ENCODE peak calls at places on chromosomes 16 and 17, in eight cellular contexts. D, V, R, K, H, T, B and P are unnamed samples.

GRCh38 chr17:37131670-37132620 is 183.2 kb downstream of the AATF start:
- DNase-seq in D (no peak), V (no peak), R (no peak), K (no peak), H (no peak), T (no peak), B (no peak), P (no peak)

GRCh38 chr16:69412287-69412686 is 12.1 kb upstream of the CYB5B start:
- DNase-seq in D (peak), V (no peak), R (no peak), K (no peak), H (no peak), T (no peak), B (no peak), P (no peak)

GRCh38 chr16:23013484-23013883 is 135.8 kb downstream of the USP31 start:
- DNase-seq in D (peak), V (peak), R (peak), K (no peak), H (peak), T (no peak), B (no peak), P (no peak)

GRCh38 chr17:27546624-27547300 is 84.2 kb upstream of the LGALS9 start:
- DNase-seq in D (peak), V (no peak), R (no peak), K (no peak), H (no peak), T (no peak), B (no peak), P (peak)

GRCh38 chr17:49822829-49823228 is 25.0 kb downstream of the TAC4 start:
- DNase-seq in D (no peak), V (no peak), R (no peak), K (no peak), H (no peak), T (no peak), B (no peak), P (no peak)

GRCh38 chr17:40727447-40728231 is 24.1 kb upstream of the KRT24 start:
- DNase-seq in D (peak), V (no peak), R (no peak), K (no peak), H (no peak), T (no peak), B (peak), P (peak)

GRCh38 chr17:4436846-4437245 is 3.1 kb downstream of the SPNS3 start:
- DNase-seq in D (no peak), V (no peak), R (peak), K (no peak), H (no peak), T (no peak), B (no peak), P (no peak)

GRCh38 chr16:62014534-62014933 is 21.7 kb downstream of the CDH8 start:
- DNase-seq in D (no peak), V (no peak), R (no peak), K (no peak), H (no peak), T (no peak), B (no peak), P (no peak)

GRCh38 chr16:81548901-81549546 is 104.4 kb downstream of the CMIP start:
- DNase-seq in D (no peak), V (no peak), R (peak), K (no peak), H (no peak), T (no peak), B (no peak), P (no peak)

GRCh38 chr17:77553459-77554066 is 404.9 kb upstream of the TNRC6C start:
- DNase-seq in D (no peak), V (no peak), R (no peak), K (no peak), H (no peak), T (no peak), B (no peak), P (no peak)

GRCh38 chr16:81467072-81467471 is 22.5 kb downstream of the CMIP start:
- DNase-seq in D (no peak), V (no peak), R (no peak), K (no peak), H (no peak), T (no peak), B (no peak), P (no peak)

GRCh38 chr17:4806770-4807533 is at the start of gene PLD2:
- DNase-seq in D (peak), V (peak), R (peak), K (peak), H (peak), T (peak), B (peak), P (peak)

GRCh38 chr17:17693253-17693954 is 12.1 kb downstream of the RAI1 start:
- DNase-seq in D (peak), V (peak), R (no peak), K (peak), H (peak), T (no peak), B (no peak), P (no peak)

GRCh38 chr17:7523033-7523432 is 25.8 kb upstream of the TNFSF12 start:
- DNase-seq in D (no peak), V (peak), R (peak), K (peak), H (peak), T (no peak), B (no peak), P (no peak)

GRCh38 chr17:72614871-72615626 is 477.4 kb downstream of the SLC39A11 start:
- DNase-seq in D (no peak), V (peak), R (no peak), K (peak), H (no peak), T (no peak), B (no peak), P (no peak)

DNA sequence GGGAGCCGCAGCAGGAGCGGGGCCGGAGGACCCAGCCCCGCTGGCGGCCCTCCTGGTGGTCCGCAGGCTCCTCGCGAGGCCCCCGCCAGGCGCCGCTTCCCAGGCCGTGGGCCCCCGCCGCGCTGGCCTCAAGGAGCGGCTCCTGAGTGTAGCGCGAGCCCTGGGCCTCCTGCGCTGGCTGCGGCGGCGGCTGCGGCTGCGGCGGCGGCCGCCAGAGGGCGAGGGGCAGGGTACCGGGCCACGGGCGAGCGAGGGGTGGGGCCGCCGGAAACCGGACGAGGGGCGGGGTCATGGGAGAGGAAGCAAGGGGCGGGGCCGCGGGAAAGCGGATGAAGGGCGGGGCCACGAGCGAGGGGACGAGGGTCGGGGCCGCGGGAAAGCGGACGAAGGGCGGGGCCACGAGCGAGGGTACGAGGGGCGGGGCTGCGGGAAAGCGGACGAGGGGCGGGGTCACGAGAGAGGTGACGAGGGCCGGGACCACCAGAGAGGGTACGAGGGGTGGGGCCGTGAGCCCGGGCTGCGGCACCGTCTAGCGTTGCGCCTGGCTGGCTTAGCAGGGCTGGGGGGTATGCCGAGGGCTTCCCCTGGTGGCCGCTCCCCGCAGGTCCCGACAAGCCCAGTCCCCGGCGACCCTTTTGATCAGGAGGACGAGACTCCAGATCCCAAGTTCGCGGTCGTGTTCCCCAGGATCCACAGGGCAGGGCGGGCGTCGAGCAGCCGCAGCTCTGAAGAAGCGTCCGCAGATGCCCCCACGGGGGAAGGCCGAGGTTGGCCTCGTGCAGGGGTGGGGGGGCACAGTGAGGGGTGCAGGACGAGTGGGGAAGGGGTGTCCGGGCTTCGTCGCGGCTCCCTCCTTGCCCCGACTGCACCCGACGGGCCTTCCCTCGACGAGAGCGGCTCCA is 1.7 kb downstream of the MYO15B start:
- DNase-seq in D (peak), V (peak), R (peak), K (peak), H (peak), T (peak), B (peak), P (peak)
- TF ChIP-seq CTCF in D (peak), V (peak), R (peak), K (peak), H (peak), T (no peak), B (peak), P (peak)

GRCh38 chr17:2982854-2983636 is 80.4 kb downstream of the OR1D5 start:
- DNase-seq in D (no peak), V (no peak), R (peak), K (no peak), H (no peak), T (peak), B (no peak), P (no peak)
- TF ChIP-seq CTCF in D (no peak), V (no peak), R (no peak), K (no peak), H (no peak), T (no peak), B (no peak), P (no peak)

GRCh38 chr17:48181653-48182052 is 74.1 kb downstream of the SNX11 start:
- DNase-seq in D (peak), V (peak), R (peak), K (no peak), H (peak), T (no peak), B (no peak), P (no peak)
- TF ChIP-seq CTCF in D (peak), V (peak), R (peak), K (peak), H (peak), T (no peak), B (peak), P (peak)

DNA sequence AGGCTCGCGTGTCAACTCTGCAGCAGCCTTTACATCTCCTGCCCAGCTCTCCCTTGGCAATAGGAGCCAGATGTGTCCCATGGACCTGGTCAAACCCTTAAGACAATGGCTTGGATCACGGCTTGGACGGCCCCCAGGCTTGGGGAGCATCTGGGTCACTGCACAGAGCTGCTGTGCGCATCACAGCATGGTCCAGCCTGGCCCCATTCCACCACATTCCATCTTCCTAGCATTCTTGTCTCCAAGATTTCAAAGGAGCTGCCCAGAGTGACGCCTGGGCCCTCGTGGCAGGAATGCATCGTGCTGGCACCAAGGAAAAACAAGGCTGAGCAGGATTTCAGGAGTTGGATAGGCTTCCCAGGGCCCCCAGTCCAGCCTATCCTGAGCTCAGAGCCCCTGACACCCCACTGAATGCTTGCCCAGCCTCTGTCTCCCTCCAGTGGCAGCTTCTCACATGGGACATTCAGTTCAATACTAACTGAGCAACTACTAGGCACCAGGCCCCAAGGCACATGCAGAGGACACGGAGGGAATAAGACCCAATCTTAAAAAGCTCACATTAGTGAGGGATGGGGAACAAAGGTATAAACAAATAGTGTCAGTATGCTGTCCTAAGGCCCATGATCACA is 34.3 kb downstream of the TK2 start:
- DNase-seq in D (peak), V (peak), R (peak), K (no peak), H (no peak), T (peak), B (no peak), P (no peak)
- TF ChIP-seq CTCF in D (peak), V (peak), R (peak), K (peak), H (no peak), T (no peak), B (peak), P (peak)

GRCh38 chr17:74305865-74306654 is 20.0 kb upstream of the KIF19 start:
- DNase-seq in D (peak), V (peak), R (peak), K (no peak), H (peak), T (no peak), B (no peak), P (no peak)
- TF ChIP-seq CTCF in D (peak), V (peak), R (no peak), K (peak), H (peak), T (no peak), B (no peak), P (no peak)

GRCh38 chr16:25692307-25692706 is 548 bp downstream of the HS3ST4 start:
- DNase-seq in D (no peak), V (peak), R (no peak), K (no peak), H (peak), T (no peak), B (peak), P (peak)

GRCh38 chr16:25691519-25692091 is at the start of gene HS3ST4:
- DNase-seq in D (no peak), V (peak), R (no peak), K (peak), H (peak), T (no peak), B (peak), P (peak)

GRCh38 chr16:25692734-25693508 is 1.2 kb downstream of the HS3ST4 start:
- DNase-seq in D (no peak), V (peak), R (no peak), K (peak), H (peak), T (no peak), B (peak), P (peak)

GRCh38 chr16:25689137-25689836 is 2.5 kb upstream of the HS3ST4 start:
- DNase-seq in D (no peak), V (no peak), R (no peak), K (no peak), H (no peak), T (no peak), B (no peak), P (no peak)

GRCh38 chr16:25690563-25691143 is 1.1 kb upstream of the HS3ST4 start:
- DNase-seq in D (no peak), V (peak), R (no peak), K (no peak), H (no peak), T (no peak), B (no peak), P (no peak)
- TF ChIP-seq CTCF in D (no peak), V (peak), R (no peak), K (peak), H (peak), T (no peak), B (no peak), P (no peak)

GRCh38 chr17:47725446-47726109 is 7.5 kb upstream of the TBX21 start:
- DNase-seq in D (no peak), V (no peak), R (no peak), K (no peak), H (no peak), T (no peak), B (no peak), P (no peak)
- TF ChIP-seq CTCF in D (peak), V (peak), R (peak), K (no peak), H (peak), T (no peak), B (no peak), P (no peak)

DNA sequence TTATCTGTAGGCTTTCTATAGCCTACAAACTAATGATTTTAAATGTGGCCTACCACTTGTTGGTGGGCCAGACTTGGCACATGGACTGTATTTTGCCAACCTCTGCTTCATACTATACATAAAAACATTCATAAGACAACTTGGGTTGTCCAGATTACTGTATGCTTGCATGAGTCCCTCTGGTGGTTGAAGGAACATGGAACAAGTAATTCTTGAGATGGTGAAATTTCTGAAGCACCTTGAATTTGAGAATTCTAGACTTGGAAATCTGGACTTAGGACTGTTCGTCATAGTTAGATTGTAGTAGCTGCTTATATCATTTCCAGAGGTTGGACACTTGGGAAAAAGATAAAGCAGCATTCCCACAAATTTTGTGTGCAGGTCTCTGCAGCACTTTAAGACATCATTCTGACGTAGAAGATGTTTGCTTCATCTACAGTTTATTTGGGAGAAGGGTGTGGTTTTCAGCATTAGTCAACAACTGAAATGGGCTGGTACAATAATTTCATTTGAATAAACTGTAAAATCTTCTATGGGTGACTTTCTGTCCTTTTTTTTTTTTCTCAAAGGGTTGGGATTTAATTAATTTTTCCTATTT is 31.2 kb downstream of the NFATC3 start:
- DNase-seq in D (peak), V (no peak), R (peak), K (no peak), H (no peak), T (no peak), B (peak), P (peak)
- TF ChIP-seq CTCF in D (peak), V (peak), R (peak), K (peak), H (peak), T (no peak), B (no peak), P (no peak)

DNA sequence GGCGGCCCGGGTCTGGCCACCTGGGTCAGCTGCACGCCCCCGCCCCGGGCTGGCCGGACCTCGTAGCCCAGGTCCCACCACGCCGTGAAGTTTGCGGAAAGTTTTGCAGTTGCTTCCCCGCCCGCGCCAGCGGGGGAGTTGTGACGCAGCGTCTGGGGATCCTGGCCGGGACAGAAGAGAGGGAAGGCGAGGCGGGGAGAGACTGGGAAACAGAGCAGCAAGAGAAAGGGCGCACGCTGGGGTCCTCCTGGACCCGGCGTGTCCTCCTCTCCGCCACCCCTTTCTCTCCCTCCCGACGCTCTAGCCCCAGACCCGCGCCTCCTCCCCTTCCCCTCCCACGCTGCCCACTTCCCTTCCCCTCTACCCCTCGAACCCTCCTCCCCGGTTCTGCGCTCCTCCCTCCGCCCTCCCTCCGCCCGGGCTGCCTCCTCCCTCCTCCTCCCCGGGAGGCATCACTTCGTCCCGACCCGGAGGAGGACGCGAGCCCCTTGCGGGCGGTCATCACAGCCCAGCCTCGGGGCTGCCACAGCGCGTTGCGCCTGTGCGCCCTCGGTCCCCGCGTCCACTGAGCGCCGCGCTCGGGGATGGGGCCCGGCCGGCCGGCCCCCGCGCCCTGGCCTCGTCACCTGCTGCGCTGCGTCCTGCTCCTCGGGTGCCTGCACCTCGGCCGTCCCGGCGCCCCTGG is at the start of gene MRC2:
- DNase-seq in D (peak), V (peak), R (peak), K (peak), H (no peak), T (peak), B (peak), P (peak)
- TF ChIP-seq CTCF in D (no peak), V (no peak), R (no peak), K (no peak), H (no peak), T (no peak), B (no peak), P (no peak)